ENCODE peak calls at places on chromosomes 3 and 15, in eight cellular contexts. N is GM13977, K is WTC11, E is OCI-LY7, D is Calu3, G is fibroblast of the aortic adventitia, F is mammary epithelial cell, P is astrocyte of the spinal cord. B is an unnamed sample.

GRCh38 chr15:63892794-63893441 is 59.2 kb upstream of the HERC1 start:
- DNase-seq in E (no peak), F (no peak), K (no peak), D (no peak), P (no peak), G (no peak), N (no peak), B (peak)

GRCh38 chr3:120506828-120507774 is 56.3 kb upstream of the FSTL1 start:
- DNase-seq in D (peak), K (peak), E (peak), G (peak), P (peak), N (no peak), F (no peak), B (peak)

GRCh38 chr3:44712455-44713075 is at the start of gene ZNF502:
- DNase-seq in G (peak), E (no peak), K (peak), P (peak), N (peak), D (peak), F (peak), B (peak)

GRCh38 chr3:185727873-185728272 is 97.0 kb downstream of the IGF2BP2 start:
- DNase-seq in K (no peak), D (no peak), F (peak), G (no peak), P (no peak), E (no peak), N (no peak), B (no peak)

GRCh38 chr3:134874737-134875413 is 79.8 kb downstream of the EPHB1 start:
- DNase-seq in D (no peak), G (peak), P (peak), E (no peak), K (no peak), F (no peak), N (no peak), B (no peak)

GRCh38 chr3:102394517-102394916 is 40.3 kb upstream of the ZPLD1 start:
- DNase-seq in N (no peak), E (no peak), P (no peak), F (no peak), D (no peak), K (no peak), G (no peak), B (no peak)

GRCh38 chr15:80931721-80932609 is 57.7 kb downstream of the MESD start:
- DNase-seq in G (no peak), F (no peak), N (no peak), E (no peak), P (no peak), K (no peak), D (no peak), B (no peak)

GRCh38 chr3:138114431-138114918 is 933 bp downstream of the DZIP1L start:
- DNase-seq in D (peak), F (peak), K (peak), N (no peak), E (no peak), P (peak), G (peak), B (no peak)

GRCh38 chr3:194606163-194606562 is 27.1 kb downstream of the TMEM44 start:
- DNase-seq in G (no peak), D (no peak), K (no peak), N (no peak), F (no peak), P (no peak), E (no peak), B (no peak)

GRCh38 chr3:25009665-25010064 is 418.4 kb upstream of the RARB start:
- DNase-seq in K (no peak), N (no peak), E (no peak), G (no peak), F (no peak), D (no peak), P (no peak), B (no peak)

GRCh38 chr3:54822206-54822605 is 105.7 kb downstream of the LRTM1 start:
- DNase-seq in P (peak), K (no peak), F (peak), D (no peak), G (peak), E (no peak), N (no peak), B (no peak)

GRCh38 chr15:53461677-53462076 is 297.8 kb downstream of the WDR72 start:
- DNase-seq in P (no peak), F (no peak), G (no peak), E (no peak), K (no peak), D (no peak), N (no peak), B (no peak)

GRCh38 chr3:130692455-130692854 is 54.2 kb downstream of the PIK3R4 start:
- DNase-seq in G (peak), E (no peak), N (no peak), F (peak), K (no peak), P (no peak), D (peak), B (no peak)

GRCh38 chr3:21893250-21893649 is 142.2 kb upstream of the ZNF385D start:
- DNase-seq in N (no peak), G (peak), E (no peak), P (peak), K (no peak), D (no peak), F (no peak), B (no peak)

GRCh38 chr3:21888656-21889055 is 137.6 kb upstream of the ZNF385D start:
- DNase-seq in E (no peak), N (no peak), F (no peak), G (no peak), D (no peak), K (no peak), P (no peak), B (no peak)

GRCh38 chr3:21892104-21892503 is 141.1 kb upstream of the ZNF385D start:
- DNase-seq in K (no peak), N (no peak), E (no peak), D (no peak), G (no peak), F (no peak), P (no peak), B (no peak)

GRCh38 chr3:21889166-21889565 is 138.2 kb upstream of the ZNF385D start:
- DNase-seq in D (no peak), N (no peak), G (no peak), K (no peak), P (no peak), E (no peak), F (no peak), B (no peak)

DNA sequence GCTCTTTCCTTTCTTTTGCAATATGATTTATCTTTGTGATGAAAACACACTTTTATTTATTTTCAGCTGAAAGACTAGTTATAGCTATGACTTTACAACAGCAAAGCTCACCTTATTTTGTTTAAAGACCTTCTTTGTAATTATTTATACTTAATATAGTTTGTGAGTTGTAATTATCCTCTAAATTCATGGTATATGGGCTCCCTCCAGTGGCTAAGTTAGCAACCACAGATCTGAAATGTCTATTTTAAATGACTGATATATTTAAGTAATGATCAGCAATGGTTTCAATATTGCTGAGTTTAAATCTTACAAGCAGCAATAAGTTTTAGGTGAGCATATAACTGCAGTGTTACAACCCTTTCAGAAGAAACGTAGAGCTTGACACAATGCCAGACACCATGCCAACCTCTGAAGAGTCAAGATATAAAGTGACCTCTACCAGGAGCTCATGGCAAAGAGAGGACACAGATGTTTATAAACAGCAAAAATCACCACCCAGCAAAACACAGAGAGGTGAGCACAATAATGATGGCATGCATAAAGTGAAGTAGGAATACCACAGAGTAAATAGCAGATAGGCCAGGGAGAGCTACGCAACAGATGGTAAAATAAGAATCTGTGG is 143.6 kb upstream of the ZNF385D start:
- DNase-seq in P (peak), D (peak), F (no peak), N (no peak), G (peak), E (no peak), K (no peak), B (peak)
- TF ChIP-seq CTCF in P (peak), D (peak), F (peak), N (peak), G (peak), E (peak), K (peak), B (no peak)

GRCh38 chr15:59160880-59161593 is 45.6 kb upstream of the LDHAL6B start:
- DNase-seq in K (peak), P (no peak), F (no peak), E (peak), G (no peak), D (peak), N (no peak), B (peak)
- TF ChIP-seq CTCF in K (no peak), P (peak), F (peak), E (peak), G (peak), D (no peak), N (peak), B (peak)

DNA sequence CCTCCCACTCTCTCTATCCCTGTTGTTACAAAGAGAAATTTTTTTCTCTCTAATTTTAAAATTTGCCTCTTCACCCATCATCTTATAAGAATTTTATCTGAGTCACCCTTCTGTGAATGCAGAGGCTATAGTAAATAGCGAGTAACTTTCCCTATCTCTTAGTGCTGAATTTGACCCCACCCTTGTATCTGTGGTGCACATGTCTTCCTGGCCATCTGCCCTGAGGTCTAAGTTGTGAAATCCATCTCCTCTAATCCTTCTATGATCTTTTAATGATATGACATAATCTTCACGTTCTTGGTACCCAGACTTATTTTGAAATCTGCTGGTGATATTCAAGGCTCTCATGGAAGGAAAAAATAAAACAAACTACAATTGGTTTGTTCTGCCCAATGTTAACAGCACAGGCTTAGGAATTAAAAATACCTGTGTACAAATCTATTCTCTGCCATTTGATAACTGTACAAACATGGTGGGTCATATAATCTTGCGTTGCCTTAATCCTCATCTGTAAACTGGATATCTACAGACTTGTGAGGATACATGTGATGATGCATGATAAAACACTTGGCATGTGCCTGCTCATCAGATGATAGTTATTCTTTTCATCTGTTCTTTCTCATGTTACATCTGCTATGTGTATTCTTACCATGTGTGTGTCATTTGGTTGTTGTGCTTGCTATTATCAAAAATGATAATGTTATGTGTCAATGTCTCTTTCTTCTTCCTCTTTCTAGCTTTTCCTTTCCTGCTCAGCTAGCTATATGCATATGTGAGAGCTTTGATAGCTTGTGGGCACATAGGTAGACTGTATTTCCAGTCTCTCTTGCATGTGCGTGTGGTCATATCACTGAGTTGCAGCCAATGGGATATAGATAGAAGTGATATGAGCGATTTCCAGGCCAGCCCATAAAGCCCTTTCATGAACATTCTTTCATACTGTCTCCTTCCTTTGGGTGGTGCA is 13.7 kb upstream of the CCR3 start:
- DNase-seq in P (no peak), N (no peak), K (no peak), D (no peak), F (peak), E (no peak), G (peak), B (no peak)
- TF ChIP-seq CTCF in P (no peak), N (no peak), K (no peak), D (no peak), F (no peak), E (no peak), G (no peak), B (no peak)

DNA sequence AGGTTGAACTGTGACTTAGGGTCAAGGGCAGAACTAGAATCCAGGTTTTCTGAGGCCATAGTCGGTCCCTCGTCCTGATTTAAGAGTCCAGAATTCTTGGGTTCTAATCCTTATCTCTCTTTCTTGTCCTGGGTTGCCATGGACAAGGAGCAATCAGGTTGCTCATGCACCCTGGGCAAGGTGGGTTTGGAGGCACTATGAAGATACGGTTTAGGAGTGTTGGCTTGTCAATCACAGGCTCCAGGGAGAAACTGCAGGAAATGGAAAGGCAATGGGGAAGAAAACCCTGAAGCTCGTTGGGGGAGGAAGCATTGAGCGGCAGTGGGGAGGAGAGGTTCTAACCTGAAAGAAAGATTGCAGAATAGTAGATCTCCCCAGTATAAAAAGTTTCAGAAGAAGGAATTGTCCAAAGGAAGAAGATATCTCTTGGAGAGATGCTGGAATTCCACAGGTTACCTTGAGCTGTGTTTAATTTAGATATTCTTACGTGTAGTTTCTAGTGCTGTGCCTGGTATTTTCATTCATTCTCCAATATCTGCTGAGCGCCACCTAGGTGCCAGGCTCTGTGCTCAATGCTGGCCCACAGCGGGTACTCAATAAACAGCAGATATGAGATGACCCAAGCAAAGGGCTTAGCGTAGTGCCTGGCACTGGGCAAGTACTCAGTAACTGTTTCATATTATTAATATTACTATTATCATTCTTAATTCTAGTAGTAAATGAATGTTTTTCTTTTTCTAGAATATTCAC is 2.0 kb downstream of the ACAN start:
- DNase-seq in K (no peak), F (no peak), E (peak), N (no peak), D (no peak), P (no peak), G (no peak), B (peak)
- TF ChIP-seq CTCF in K (no peak), F (no peak), E (peak), N (no peak), D (no peak), P (no peak), G (no peak), B (peak)

GRCh38 chr15:19992428-19992827 is 549.2 kb downstream of the GOLGA6L6 start:
- DNase-seq in F (no peak), P (no peak), K (no peak), N (no peak), D (no peak), G (no peak), E (no peak), B (no peak)

GRCh38 chr15:19984101-19984500 is 557.5 kb downstream of the GOLGA6L6 start:
- DNase-seq in D (no peak), N (no peak), G (no peak), K (no peak), F (no peak), P (no peak), E (no peak), B (no peak)

GRCh38 chr15:19987389-19988048 is 554.1 kb downstream of the GOLGA6L6 start:
- DNase-seq in P (no peak), F (no peak), E (peak), K (no peak), D (no peak), N (no peak), G (no peak), B (peak)
- TF ChIP-seq CTCF in P (no peak), F (no peak), E (peak), K (no peak), D (no peak), N (peak), G (no peak), B (peak)

GRCh38 chr3:65170357-65171090 is 482.7 kb upstream of the ADAMTS9 start:
- DNase-seq in N (no peak), D (peak), G (peak), P (peak), K (no peak), F (peak), E (no peak), B (no peak)
- TF ChIP-seq CTCF in N (no peak), D (no peak), G (peak), P (peak), K (no peak), F (peak), E (peak), B (no peak)

GRCh38 chr15:89321521-89322410 is 12.9 kb downstream of the POLG start:
- DNase-seq in G (no peak), E (no peak), N (no peak), F (no peak), P (no peak), D (peak), K (no peak), B (no peak)
- TF ChIP-seq CTCF in G (no peak), E (peak), N (no peak), F (no peak), P (no peak), D (peak), K (no peak), B (no peak)

DNA sequence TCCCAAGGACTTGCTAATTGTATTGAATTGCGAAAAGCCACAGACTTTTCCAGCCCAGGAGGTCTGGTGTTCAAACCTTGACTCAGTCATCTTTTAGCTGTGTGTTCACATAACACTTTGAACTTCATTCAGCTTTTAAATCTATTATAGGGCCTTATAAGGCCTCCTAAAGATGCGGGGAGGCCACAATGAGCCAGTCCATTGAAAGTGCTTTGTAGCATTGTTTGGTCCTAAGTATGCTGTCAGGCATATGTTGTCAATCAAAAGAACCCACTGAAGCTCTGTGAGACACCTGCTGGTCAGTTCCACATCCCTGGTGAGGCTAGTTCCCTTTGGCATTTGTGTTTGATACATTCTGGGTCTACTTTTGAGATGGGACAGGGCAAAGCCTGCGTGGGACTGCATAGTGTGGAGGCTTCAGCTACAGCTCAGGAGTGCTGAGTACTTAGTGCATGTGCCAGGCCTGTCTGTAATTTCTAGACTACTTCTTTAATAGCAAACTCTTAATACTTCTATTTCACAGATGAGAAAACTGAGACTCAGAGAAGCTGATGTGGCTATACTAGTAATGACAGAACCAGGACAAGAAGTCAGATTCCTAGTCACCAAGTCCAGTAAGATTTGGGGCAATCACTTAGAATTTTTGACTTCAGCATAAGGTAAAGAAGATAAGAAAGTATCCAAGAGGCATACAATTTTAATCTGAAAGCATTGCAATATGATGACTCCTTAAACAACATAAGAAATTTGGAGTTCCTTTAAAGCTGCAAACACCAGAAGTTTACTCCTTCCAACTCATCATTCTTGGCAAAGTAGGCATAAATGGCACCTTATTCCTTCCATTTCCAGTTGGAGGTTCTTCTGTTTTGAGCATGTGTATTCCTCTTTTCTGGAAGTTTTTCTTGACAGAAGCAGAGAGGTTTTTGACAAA is 213.0 kb downstream of the PDCD6IP start:
- DNase-seq in K (no peak), F (no peak), G (no peak), E (peak), D (no peak), P (peak), N (peak), B (no peak)
- TF ChIP-seq CTCF in K (no peak), F (no peak), G (no peak), E (peak), D (no peak), P (peak), N (no peak), B (no peak)

GRCh38 chr3:23444386-23444785 is 241.3 kb downstream of the UBE2E2 start:
- DNase-seq in D (no peak), P (no peak), K (no peak), E (peak), G (no peak), F (no peak), N (no peak), B (no peak)
- TF ChIP-seq CTCF in D (no peak), P (no peak), K (no peak), E (no peak), G (no peak), F (no peak), N (no peak), B (no peak)

GRCh38 chr3:129023909-129024308 is 22.8 kb downstream of the EFCC1 start:
- DNase-seq in D (peak), P (no peak), E (peak), F (no peak), K (no peak), G (no peak), N (no peak), B (no peak)
- TF ChIP-seq CTCF in D (peak), P (peak), E (peak), F (peak), K (no peak), G (peak), N (no peak), B (no peak)